ENCODE peak calls at places on chromosomes 1 and 21, in six cellular contexts. U is mammary epithelial cell, T is SJSA1, D is GM23338, Z is cardiac muscle cell, H is PC-9. F is an unnamed sample.

GRCh38 chr1:193625255-193625654 is 438.8 kb upstream of the B3GALT2 start:
- DNase-seq in U (peak; percentile 21), T (no peak), D (no peak), Z (no peak), H (no peak), F (no peak)

GRCh38 chr1:32754282-32755097 is 51.9 kb upstream of the SYNC start:
- DNase-seq in U (peak; percentile 64), T (no peak), D (peak; percentile 95), Z (no peak), H (peak; percentile 38), F (no peak)

GRCh38 chr1:156709743-156710489 is 4.5 kb upstream of the CRABP2 start:
- DNase-seq in U (peak; percentile 90), T (no peak), D (no peak), Z (peak; percentile 78), H (peak; percentile 84), F (no peak)

GRCh38 chr1:50812346-50812745 is 147.7 kb downstream of the FAF1 start:
- DNase-seq in U (no peak), T (no peak), D (no peak), Z (no peak), H (no peak), F (no peak)

GRCh38 chr1:40438391-40439015 is 11.8 kb upstream of the ZFP69B start:
- DNase-seq in U (no peak), T (no peak), D (peak; percentile 73), Z (peak; percentile 55), H (peak; percentile 6), F (no peak)

GRCh38 chr1:74729741-74730478 is 2.9 kb downstream of the CRYZ start:
- DNase-seq in U (peak; percentile 59), T (peak; percentile 35), D (no peak), Z (peak; percentile 42), H (no peak), F (no peak)

GRCh38 chr21:36135391-36136094 is 664 bp downstream of the CBR3 start:
- DNase-seq in U (peak; percentile 86), T (peak; percentile 96), D (peak; percentile 83), Z (peak; percentile 81), H (peak; percentile 64), F (no peak)

GRCh38 chr1:83978056-83978455 is 20.9 kb downstream of the TTLL7 start:
- DNase-seq in U (no peak), T (no peak), D (no peak), Z (no peak), H (no peak), F (no peak)

GRCh38 chr1:219076536-219076935 is 97.1 kb upstream of the LYPLAL1 start:
- DNase-seq in U (no peak), T (no peak), D (no peak), Z (no peak), H (no peak), F (no peak)

GRCh38 chr1:155007253-155007828 is 4.7 kb downstream of the ZBTB7B start:
- DNase-seq in U (no peak), T (no peak), D (no peak), Z (no peak), H (no peak), F (no peak)

GRCh38 chr1:224501836-224502235 is 67.2 kb upstream of the WDR26 start:
- DNase-seq in U (no peak), T (no peak), D (no peak), Z (no peak), H (no peak), F (no peak)

GRCh38 chr1:198680174-198680871 is 41.5 kb downstream of the PTPRC start:
- DNase-seq in U (no peak), T (no peak), D (no peak), Z (no peak), H (no peak), F (no peak)

GRCh38 chr1:31655756-31656155 is 11.1 kb upstream of the PEF1 start:
- DNase-seq in U (no peak), T (no peak), D (no peak), Z (no peak), H (no peak), F (no peak)

GRCh38 chr21:39079617-39080016 is 103.6 kb downstream of the PSMG1 start:
- DNase-seq in U (no peak), T (no peak), D (no peak), Z (peak; percentile 85), H (no peak), F (peak; percentile 20)

GRCh38 chr1:64844609-64845008 is 99.7 kb downstream of the RAVER2 start:
- DNase-seq in U (no peak), T (no peak), D (no peak), Z (no peak), H (no peak), F (no peak)

GRCh38 chr1:116693759-116694482 is 26.4 kb upstream of the IGSF3 start:
- DNase-seq in U (peak; percentile 99), T (no peak), D (no peak), Z (peak; percentile 56), H (peak; percentile 84), F (peak; percentile 6)

GRCh38 chr1:201022824-201023516 is 544 bp downstream of the KIF21B start:
- DNase-seq in U (no peak), T (no peak), D (peak; percentile 65), Z (no peak), H (no peak), F (no peak)

GRCh38 chr1:29542476-29543015 is 306.2 kb downstream of the PTPRU start:
- DNase-seq in U (no peak), T (no peak), D (no peak), Z (no peak), H (no peak), F (no peak)

GRCh38 chr1:79133703-79134258 is 127.3 kb upstream of the ADGRL4 start:
- DNase-seq in U (no peak), T (no peak), D (no peak), Z (no peak), H (no peak), F (no peak)

GRCh38 chr1:3618904-3619671 is 5.7 kb upstream of the TPRG1L start:
- DNase-seq in U (peak; percentile 48), T (peak; percentile 61), D (peak; percentile 93), Z (peak; percentile 83), H (peak; percentile 65), F (no peak)

GRCh38 chr1:162145280-162145965 is 75.9 kb downstream of the NOS1AP start:
- DNase-seq in U (no peak), T (no peak), D (peak; percentile 48), Z (no peak), H (no peak), F (no peak)

GRCh38 chr1:51306950-51307349 is 23.4 kb downstream of the TTC39A start:
- DNase-seq in U (no peak), T (no peak), D (no peak), Z (no peak), H (no peak), F (no peak)

GRCh38 chr1:167477962-167478361 is 40.4 kb downstream of the CD247 start:
- DNase-seq in U (no peak), T (no peak), D (no peak), Z (no peak), H (no peak), F (no peak)

GRCh38 chr1:1916882-1917281 is 1.8 kb downstream of the CALML6 start:
- DNase-seq in U (no peak), T (no peak), D (no peak), Z (no peak), H (no peak), F (no peak)

GRCh38 chr1:186167096-186167668 is 207.9 kb downstream of the TPR start:
- DNase-seq in U (no peak), T (no peak), D (no peak), Z (no peak), H (no peak), F (no peak)

GRCh38 chr1:90824551-90824950 is 107.4 kb upstream of the BARHL2 start:
- DNase-seq in U (no peak), T (no peak), D (no peak), Z (no peak), H (no peak), F (no peak)

GRCh38 chr1:90821793-90822359 is 104.8 kb upstream of the BARHL2 start:
- DNase-seq in U (no peak), T (no peak), D (no peak), Z (no peak), H (no peak), F (no peak)

GRCh38 chr1:90826834-90827233 is 109.7 kb upstream of the BARHL2 start:
- DNase-seq in U (no peak), T (no peak), D (no peak), Z (no peak), H (no peak), F (no peak)

GRCh38 chr1:90823686-90824085 is 106.6 kb upstream of the BARHL2 start:
- DNase-seq in U (peak; percentile 18), T (no peak), D (no peak), Z (no peak), H (no peak), F (no peak)

DNA sequence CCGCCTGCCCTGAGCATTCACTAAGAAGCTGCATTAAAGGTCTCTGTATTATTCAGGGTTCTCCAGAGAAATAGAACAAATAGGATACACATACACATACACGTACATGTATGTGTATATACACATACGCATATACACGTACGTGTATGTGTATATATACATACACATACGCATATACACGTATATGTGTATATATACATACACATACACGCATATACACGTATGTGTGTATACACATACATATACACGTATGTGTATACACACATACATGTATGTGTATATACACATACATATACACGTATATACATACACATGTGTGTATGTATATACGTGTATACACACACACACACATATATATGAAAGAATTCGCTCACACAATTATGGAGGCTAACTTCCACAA is 108.9 kb upstream of the BARHL2 start:
- DNase-seq in U (no peak), T (no peak), D (no peak), Z (no peak), H (no peak), F (no peak)
- H3K36me3 ChIP-seq in U (no peaks in the 10 kb centered on the region), T (no peaks in the 10 kb centered on the region), D (no peaks in the 10 kb centered on the region), Z (no peaks in the 10 kb centered on the region), H (no peaks in the 10 kb centered on the region), F (no peaks in the 10 kb centered on the region)

GRCh38 chr1:21927531-21928237 is 9.4 kb downstream of the HSPG2 start:
- DNase-seq in U (no peak), T (no peak), D (no peak), Z (no peak), H (no peak), F (no peak)
- H3K4me1 ChIP-seq in U (peaks cover 22% of the 10 kb centered on the region), T (peaks cover 81% of the 10 kb centered on the region), D (peaks cover 8% of the 10 kb centered on the region), Z (peaks cover 73% of the 10 kb centered on the region), H (peaks cover 26% of the 10 kb centered on the region), F (peaks cover 81% of the 10 kb centered on the region)

GRCh38 chr21:35037384-35038105 is 11.6 kb downstream of the RUNX1 start:
- DNase-seq in U (no peak), T (no peak), D (no peak), Z (no peak), H (no peak), F (no peak)
- H3K36me3 ChIP-seq in U (no peaks in the 10 kb centered on the region), T (peaks cover 3% of the 10 kb centered on the region), D (no peaks in the 10 kb centered on the region), Z (no peaks in the 10 kb centered on the region), H (peaks cover 47% of the 10 kb centered on the region), F (no peaks in the 10 kb centered on the region)

GRCh38 chr1:208227366-208227765 is 16.8 kb downstream of the PLXNA2 start:
- DNase-seq in U (no peak), T (no peak), D (no peak), Z (peak; percentile 90), H (no peak), F (no peak)

GRCh38 chr1:208225954-208226937 is 17.9 kb downstream of the PLXNA2 start:
- DNase-seq in U (no peak), T (no peak), D (no peak), Z (peak; percentile 57), H (no peak), F (no peak)

GRCh38 chr1:208230668-208231529 is 13.3 kb downstream of the PLXNA2 start:
- DNase-seq in U (no peak), T (no peak), D (no peak), Z (no peak), H (no peak), F (no peak)

GRCh38 chr1:208228026-208228425 is 16.2 kb downstream of the PLXNA2 start:
- DNase-seq in U (no peak), T (no peak), D (no peak), Z (no peak), H (no peak), F (no peak)

GRCh38 chr1:208228550-208228949 is 15.6 kb downstream of the PLXNA2 start:
- DNase-seq in U (no peak), T (no peak), D (no peak), Z (no peak), H (no peak), F (no peak)
- H3K4me1 ChIP-seq in U (peaks cover 17% of the 10 kb centered on the region), T (peaks cover 37% of the 10 kb centered on the region), D (peaks cover 11% of the 10 kb centered on the region), Z (peaks cover 48% of the 10 kb centered on the region), H (peaks cover 46% of the 10 kb centered on the region), F (peaks cover 85% of the 10 kb centered on the region)

F was measured in esophagus squamous epithelium.